ENCODE peak calls at places on chromosomes 2 and 18, in four cellular contexts. P, M, G and I are unnamed samples.

GRCh38 chr18:42296723-42297122 is 341.7 kb downstream of the PIK3C3 start:
- DNase-seq in P (no peak), M (no peak), G (no peak), I (no peak)

GRCh38 chr2:239326831-239327535 is 73.8 kb downstream of the HDAC4 start:
- DNase-seq in P (no peak), M (peak; percentile 73), G (peak; percentile 91), I (peak; percentile 64)

GRCh38 chr2:84906108-84906899 is 848 bp downstream of the TMSB10 start:
- DNase-seq in P (no peak), M (peak; percentile 72), G (no peak), I (no peak)

GRCh38 chr2:3533836-3534235 is 14.5 kb upstream of the ADI1 start:
- DNase-seq in P (no peak), M (no peak), G (no peak), I (no peak)

GRCh38 chr2:234964631-234965461 is 13.0 kb downstream of the SH3BP4 start:
- DNase-seq in P (no peak), M (no peak), G (no peak), I (no peak)

GRCh38 chr2:181916726-181917377 is 25.3 kb downstream of the ITPRID2 start:
- DNase-seq in P (no peak), M (no peak), G (no peak), I (no peak)

GRCh38 chr2:160256511-160256910 is 56.4 kb upstream of the ITGB6 start:
- DNase-seq in P (no peak), M (no peak), G (no peak), I (no peak)

GRCh38 chr2:94874277-94874997 is 3.2 kb downstream of the TEKT4 start:
- DNase-seq in P (no peak), M (peak; percentile 67), G (no peak), I (peak; percentile 81)

GRCh38 chr2:232349546-232349945 is 29.0 kb upstream of the ALPP start:
- DNase-seq in P (no peak), M (no peak), G (no peak), I (no peak)

GRCh38 chr2:152336854-152337510 is 2.0 kb downstream of the FMNL2 start:
- DNase-seq in P (no peak), M (no peak), G (no peak), I (no peak)

GRCh38 chr18:52582516-52582915 is 242.5 kb downstream of the DCC start:
- DNase-seq in P (no peak), M (no peak), G (no peak), I (no peak)

GRCh38 chr18:74728586-74728985 is 130.9 kb downstream of the ZNF407 start:
- DNase-seq in P (no peak), M (no peak), G (no peak), I (no peak)

GRCh38 chr2:2018713-2019410 is 274.5 kb upstream of the PXDN start:
- DNase-seq in P (no peak), M (no peak), G (no peak), I (no peak)

GRCh38 chr2:137190411-137191190 is 425.3 kb downstream of the THSD7B start:
- DNase-seq in P (no peak), M (no peak), G (no peak), I (no peak)

GRCh38 chr18:10247402-10248117 is 206.9 kb upstream of the APCDD1 start:
- DNase-seq in P (no peak), M (no peak), G (no peak), I (no peak)

GRCh38 chr2:20143263-20143662 is 81.7 kb downstream of the SDC1 start:
- DNase-seq in P (no peak), M (no peak), G (no peak), I (no peak)

GRCh38 chr2:64515075-64515474 is 9.1 kb upstream of the AFTPH start:
- DNase-seq in P (no peak), M (no peak), G (no peak), I (no peak)

GRCh38 chr2:56519806-56520205 is 336.0 kb downstream of the CCDC85A start:
- DNase-seq in P (no peak), M (no peak), G (no peak), I (no peak)

GRCh38 chr2:185433824-185434223 is 304.8 kb upstream of the FSIP2 start:
- DNase-seq in P (no peak), M (no peak), G (no peak), I (no peak)

GRCh38 chr2:118539290-118539689 is 308.2 kb downstream of the EN1 start:
- DNase-seq in P (no peak), M (peak; percentile 23), G (peak; percentile 4), I (no peak)

GRCh38 chr2:17309741-17310339 is 208.4 kb downstream of the RAD51AP2 start:
- DNase-seq in P (no peak), M (peak; percentile 68), G (no peak), I (no peak)

GRCh38 chr18:76530846-76531245 is 35.8 kb upstream of the ZNF516 start:
- DNase-seq in P (no peak), M (no peak), G (no peak), I (no peak)

GRCh38 chr2:236745420-236746210 is 176.0 kb downstream of the ACKR3 start:
- DNase-seq in P (no peak), M (no peak), G (no peak), I (no peak)

GRCh38 chr2:9897796-9898195 is 53.7 kb upstream of the GRHL1 start:
- DNase-seq in P (no peak), M (no peak), G (no peak), I (no peak)

GRCh38 chr2:1024981-1025380 is 74.3 kb downstream of the SNTG2 start:
- DNase-seq in P (no peak), M (no peak), G (no peak), I (no peak)

GRCh38 chr2:235661136-235661535 is 167.3 kb downstream of the AGAP1 start:
- DNase-seq in P (no peak), M (no peak), G (no peak), I (no peak)

GRCh38 chr2:142291964-142292363 is 161.1 kb upstream of the LRP1B start:
- DNase-seq in P (no peak), M (no peak), G (no peak), I (no peak)

GRCh38 chr2:164574931-164575330 is 46.4 kb downstream of the GRB14 start:
- DNase-seq in P (no peak), M (no peak), G (no peak), I (no peak)

GRCh38 chr2:206996556-206997065 is 57.3 kb downstream of the CPO start:
- DNase-seq in P (no peak), M (no peak), G (no peak), I (no peak)

GRCh38 chr2:191115391-191115790 is 35.4 kb downstream of the STAT4 start:
- DNase-seq in P (peak; percentile 38), M (peak; percentile 59), G (no peak), I (no peak)

DNA sequence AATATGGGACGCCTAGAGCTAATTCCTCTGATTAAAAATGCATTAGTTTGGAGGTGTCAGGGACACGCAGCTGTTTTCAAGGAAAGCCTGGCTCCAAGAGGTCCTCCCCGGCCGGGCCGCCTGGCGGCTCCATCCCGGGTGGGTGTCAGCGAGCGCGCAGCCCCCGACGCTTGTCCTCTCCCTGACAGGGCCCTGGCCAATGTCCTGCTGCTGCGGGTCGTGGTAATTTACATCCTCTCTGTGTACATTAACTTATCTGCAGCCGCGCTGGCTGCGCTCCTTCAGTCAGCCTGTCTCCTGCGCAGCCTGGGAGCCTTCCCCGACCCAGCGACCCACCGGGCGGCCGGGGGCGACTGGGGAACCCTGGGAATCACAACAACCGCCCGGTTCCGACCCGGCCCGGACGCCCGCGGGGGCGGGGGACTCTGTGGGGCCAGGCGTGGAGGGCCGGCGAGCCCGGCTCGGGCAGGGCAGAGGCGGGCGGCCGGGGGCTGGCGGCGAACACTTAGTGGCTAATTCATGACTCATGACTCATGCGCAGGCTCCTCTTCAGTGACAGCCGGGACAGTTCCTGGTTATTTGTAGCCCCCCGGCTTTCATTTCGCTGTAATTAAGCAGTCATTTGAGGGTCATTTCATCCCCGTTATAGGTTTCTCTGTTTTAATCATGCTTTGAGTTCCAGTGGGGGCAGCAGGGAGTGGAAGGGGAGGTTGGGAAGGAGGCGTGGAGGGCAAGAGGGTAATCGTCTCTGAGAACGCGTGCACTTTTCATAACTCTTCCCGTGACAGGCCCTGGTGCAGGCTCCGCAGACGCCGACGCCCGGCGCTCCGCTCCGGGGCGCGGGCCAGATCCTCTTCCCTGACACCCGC is 141.9 kb upstream of the CTAGE1 start:
- DNase-seq in P (no peak), M (no peak), G (no peak), I (peak; percentile 82)
- TF ChIP-seq CTCF in P (no peak), M (no peak), G (no peak), I (peak; percentile 65)

DNA sequence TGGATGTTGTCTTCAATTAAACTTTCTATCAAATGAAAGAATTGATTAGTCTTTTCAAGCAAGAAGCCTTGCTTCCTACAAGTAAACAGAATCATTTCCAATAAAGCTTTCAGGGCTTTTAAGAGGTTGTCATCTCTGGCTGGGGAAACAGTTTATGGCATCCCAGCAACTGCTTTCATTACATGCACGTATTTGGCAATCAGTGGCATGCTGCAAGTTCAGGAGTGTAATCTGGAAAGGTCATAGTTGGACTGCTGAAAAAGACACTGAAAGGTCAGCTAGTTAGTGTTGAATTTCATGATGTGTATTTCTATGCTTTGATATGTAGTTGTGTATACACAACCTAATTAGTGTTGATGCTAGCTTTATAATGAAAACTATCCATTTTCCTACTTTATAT is 332.9 kb downstream of the DSC3 start:
- DNase-seq in P (no peak), M (no peak), G (no peak), I (no peak)
- TF ChIP-seq CTCF in P (no peak), M (no peak), G (no peak), I (no peak)

GRCh38 chr18:57446322-57446721 is 11.1 kb downstream of the ONECUT2 start:
- DNase-seq in P (no peak), M (peak; percentile 48), G (no peak), I (no peak)
- TF ChIP-seq CTCF in P (peak; percentile 79), M (peak; percentile 78), G (no peak), I (peak; percentile 70)

DNA sequence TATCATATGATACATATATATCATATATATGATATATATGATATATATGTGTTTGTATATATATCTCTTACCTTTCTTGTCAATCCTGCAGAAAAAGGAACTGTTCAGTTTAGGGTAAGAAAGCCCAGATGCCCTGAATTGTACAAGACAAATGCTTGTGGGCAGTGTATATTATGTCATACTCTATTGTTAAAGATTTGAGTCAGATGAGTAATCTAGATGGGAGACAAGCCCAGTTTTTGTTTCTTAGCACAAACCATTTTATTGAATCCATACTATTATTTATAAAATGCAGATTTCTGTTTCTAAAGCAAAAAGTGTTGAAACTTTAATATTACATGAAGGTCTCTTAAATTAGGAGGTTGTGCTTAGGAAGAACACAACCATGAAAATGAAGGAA is 90.6 kb downstream of the VRK2 start:
- DNase-seq in P (no peak), M (no peak), G (no peak), I (no peak)
- TF ChIP-seq CTCF in P (no peak), M (no peak), G (no peak), I (no peak)

DNA sequence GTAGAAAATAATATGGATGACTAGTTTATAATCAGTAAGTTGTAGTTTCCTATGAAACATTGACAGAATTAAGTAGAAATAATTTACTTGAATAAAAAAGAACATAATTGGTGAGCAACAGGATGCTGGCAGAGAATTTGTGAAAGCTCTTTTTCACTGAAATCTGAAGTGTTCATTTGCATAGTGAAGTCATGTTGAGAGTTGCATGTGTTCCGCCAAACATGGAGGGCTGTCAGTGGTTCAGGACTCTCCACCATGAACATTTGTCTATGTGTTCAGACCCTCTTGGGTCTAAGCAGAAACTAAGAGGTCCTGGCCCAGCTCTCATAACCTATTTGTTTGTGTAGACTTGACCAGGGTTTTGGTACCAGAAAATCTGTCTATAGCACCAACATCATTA is 182.5 kb upstream of the LINC00305 start:
- DNase-seq in P (no peak), M (peak; percentile 2), G (no peak), I (no peak)
- TF ChIP-seq CTCF in P (no peak), M (no peak), G (no peak), I (no peak)